ENCODE peak calls at places on chromosomes 1 and 21, in seven cellular contexts. Z, T, B, Q, E, L and P are unnamed samples. For H3K27me3, the result is how much of the 10 kb centered on the place peaks cover.

GRCh38 chr1:207214453-207214852 is 107.0 kb upstream of the CD55 start:
- DNase-seq in Q (no peak), Z (no peak), L (no peak), B (no peak), T (no peak), E (no peak), P (no peak)

GRCh38 chr1:180254854-180255253 is 24.8 kb downstream of the LHX4 start:
- DNase-seq in L (no peak), T (peak), Z (no peak), E (no peak), B (peak), Q (no peak), P (no peak)

GRCh38 chr1:82177190-82177589 is 376.5 kb downstream of the ADGRL2 start:
- DNase-seq in E (no peak), Z (no peak), B (no peak), T (no peak), L (no peak), Q (no peak), P (no peak)

GRCh38 chr1:93440272-93440671 is 7.6 kb upstream of the FNBP1L start:
- DNase-seq in L (no peak), Q (no peak), E (no peak), T (no peak), Z (no peak), B (no peak), P (no peak)

GRCh38 chr1:202709276-202710041 is 795 bp downstream of the SYT2 start:
- DNase-seq in T (peak), L (no peak), B (peak), E (peak), Q (no peak), Z (no peak), P (peak)

GRCh38 chr21:38951095-38951745 is 145.5 kb downstream of the ETS2 start:
- DNase-seq in L (no peak), E (no peak), T (no peak), Q (no peak), Z (no peak), B (no peak), P (no peak)

GRCh38 chr1:92749024-92749634 is 35.8 kb downstream of the EVI5 start:
- DNase-seq in Q (no peak), B (no peak), E (peak), L (peak), Z (peak), T (no peak), P (peak)

GRCh38 chr1:227125929-227126545 is 185.9 kb downstream of the COQ8A start:
- DNase-seq in B (no peak), T (no peak), Q (no peak), Z (no peak), E (no peak), L (no peak), P (no peak)

GRCh38 chr21:39041815-39042214 is 141.4 kb downstream of the PSMG1 start:
- DNase-seq in B (no peak), Q (no peak), E (no peak), Z (no peak), L (no peak), T (no peak), P (no peak)

GRCh38 chr1:163195728-163196448 is 6.8 kb downstream of the RGS5 start:
- DNase-seq in B (no peak), L (peak), Q (no peak), Z (no peak), T (no peak), E (no peak), P (peak)
- H3K27me3 ChIP-seq in B (under half), L (under half), Q (under half), Z (under half), T (under half), E (under half), P (under half)

DNA sequence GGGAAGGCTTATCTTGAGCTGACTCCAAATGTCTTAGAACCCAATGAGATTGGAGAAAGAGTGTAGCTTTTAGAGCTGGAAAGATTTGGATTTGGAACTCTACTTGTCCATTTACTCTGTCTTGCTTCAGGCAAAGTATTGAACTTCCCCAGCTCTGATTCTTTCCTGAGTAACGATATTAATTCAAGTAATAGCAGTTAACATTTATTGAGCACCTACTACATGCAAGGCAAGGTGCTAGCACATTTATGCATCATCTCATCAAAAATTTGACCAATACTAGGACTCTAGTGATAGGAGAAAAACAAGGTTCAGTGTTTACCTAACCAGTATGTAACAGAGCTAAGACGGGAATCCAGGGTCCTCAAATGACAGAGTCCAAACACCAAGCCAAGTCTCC is 2.5 kb upstream of the LRRN2 start:
- DNase-seq in Q (no peak), E (no peak), B (no peak), T (no peak), L (no peak), Z (no peak), P (no peak)
- H3K27me3 ChIP-seq in Q (under half), E (under half), B (under half), T (half or more), L (under half), Z (under half), P (under half)

GRCh38 chr1:220887202-220887867 is 8.1 kb downstream of the HLX start:
- DNase-seq in L (no peak), B (peak), Q (no peak), T (no peak), Z (no peak), E (no peak), P (no peak)

GRCh38 chr1:220887868-220888664 is 8.8 kb downstream of the HLX start:
- DNase-seq in T (no peak), B (peak), Z (no peak), Q (no peak), L (no peak), E (no peak), P (no peak)

GRCh38 chr1:220885971-220886370 is 6.7 kb downstream of the HLX start:
- DNase-seq in E (no peak), Q (no peak), T (no peak), Z (no peak), B (no peak), L (no peak), P (no peak)

GRCh38 chr1:220884981-220885918 is 6.0 kb downstream of the HLX start:
- DNase-seq in L (no peak), T (no peak), E (no peak), Z (no peak), Q (no peak), B (no peak), P (no peak)

GRCh38 chr1:220886470-220887201 is 7.4 kb downstream of the HLX start:
- DNase-seq in Q (no peak), T (no peak), B (no peak), Z (no peak), L (no peak), E (no peak), P (no peak)
- H3K27me3 ChIP-seq in Q (under half), T (under half), B (under half), Z (under half), L (under half), E (under half), P (under half)

DNA sequence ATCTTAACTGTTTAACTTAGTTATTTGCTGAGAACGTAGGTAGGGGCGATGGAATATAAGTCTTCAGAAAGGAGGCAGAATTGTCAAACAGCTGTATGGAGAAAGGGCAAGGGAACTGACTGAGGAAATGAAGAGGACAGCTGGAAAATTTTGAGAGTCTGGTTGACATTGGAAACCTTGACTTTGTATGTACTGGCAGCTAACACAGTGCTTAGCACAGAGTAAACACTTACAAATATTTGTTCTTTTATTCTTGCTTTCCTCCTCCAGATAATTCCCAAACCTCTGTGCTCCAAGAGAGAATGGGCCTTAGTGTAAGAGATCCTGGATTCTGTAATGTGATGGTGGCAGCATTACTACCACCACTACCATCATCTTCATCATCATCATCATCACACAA is 91.3 kb downstream of the ZSCAN20 start:
- DNase-seq in Q (no peak), E (no peak), L (no peak), B (no peak), Z (no peak), T (no peak), P (no peak)
- H3K27me3 ChIP-seq in Q (under half), E (under half), L (under half), B (under half), Z (under half), T (under half), P (under half)

DNA sequence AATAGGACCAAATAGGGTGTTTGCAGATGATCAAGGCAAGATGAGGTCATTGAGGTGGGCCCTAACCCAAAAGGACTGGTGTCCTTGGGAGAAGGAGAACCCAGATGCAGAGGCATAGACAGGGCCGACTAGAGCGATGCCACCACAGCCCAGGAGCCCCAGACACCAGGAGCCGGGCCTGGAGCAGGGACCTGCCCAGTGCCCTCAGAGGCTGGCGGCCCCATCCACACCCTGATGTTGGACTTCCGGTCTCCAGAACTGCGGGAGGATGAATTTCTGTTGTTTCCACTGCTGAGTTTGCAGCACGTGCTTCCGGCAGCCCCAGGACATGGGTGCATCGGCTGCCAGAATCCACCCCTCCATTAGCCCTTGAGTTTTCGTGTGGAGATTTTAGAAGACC is 7.2 kb upstream of the ACTRT2 start:
- DNase-seq in E (no peak), L (no peak), T (no peak), B (peak), Z (no peak), Q (no peak), P (no peak)
- H3K27me3 ChIP-seq in E (under half), L (under half), T (under half), B (under half), Z (under half), Q (under half), P (under half)

DNA sequence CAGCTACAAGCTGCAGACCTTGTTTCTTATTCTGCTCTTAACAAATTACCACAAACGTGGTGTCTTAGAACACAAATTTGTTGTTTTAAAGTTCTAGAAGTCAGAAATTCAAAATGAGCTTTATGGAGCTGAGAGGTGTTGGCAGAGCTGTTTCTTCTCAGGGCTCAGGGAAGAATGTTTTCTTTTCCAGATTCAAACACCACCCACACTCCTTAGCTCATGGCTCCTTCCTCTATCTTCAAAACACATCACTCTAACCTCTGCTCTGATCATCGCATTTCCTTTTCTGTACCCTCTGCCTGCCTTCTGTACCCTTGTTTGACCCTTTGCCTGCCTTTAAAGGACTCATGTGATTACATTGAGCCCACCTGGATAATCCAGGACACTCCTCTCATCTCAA is 26.9 kb upstream of the ITLN1 start:
- DNase-seq in Z (no peak), B (no peak), E (no peak), T (no peak), L (no peak), Q (no peak), P (no peak)
- H3K27me3 ChIP-seq in Z (under half), B (under half), E (under half), T (under half), L (under half), Q (under half), P (under half)

GRCh38 chr1:85199667-85200366 is 999 bp downstream of the SYDE2 start:
- DNase-seq in E (no peak), L (no peak), Z (peak), T (no peak), Q (no peak), B (no peak), P (no peak)

GRCh38 chr1:85200367-85200869 is 398 bp downstream of the SYDE2 start:
- DNase-seq in L (no peak), E (peak), B (no peak), Q (no peak), T (peak), Z (no peak), P (peak)

GRCh38 chr1:85201340-85202091 is 700 bp upstream of the SYDE2 start:
- DNase-seq in Z (peak), E (peak), L (peak), T (peak), B (peak), Q (peak), P (peak)

GRCh38 chr1:85202092-85202863 is 1.5 kb upstream of the SYDE2 start:
- DNase-seq in Q (no peak), E (no peak), L (no peak), Z (peak), B (no peak), T (no peak), P (no peak)

GRCh38 chr1:85200870-85201339 is at the start of gene SYDE2:
- DNase-seq in B (peak), T (peak), Z (peak), E (peak), Q (peak), L (peak), P (peak)
- H3K27me3 ChIP-seq in B (under half), T (under half), Z (under half), E (under half), Q (under half), L (under half), P (under half)

GRCh38 chr1:19047373-19047772 is 90.9 kb upstream of the IFFO2 start:
- DNase-seq in B (peak), L (no peak), E (no peak), Q (no peak), T (no peak), Z (no peak), P (no peak)
- H3K27me3 ChIP-seq in B (under half), L (under half), E (under half), Q (under half), T (under half), Z (under half), P (under half)

GRCh38 chr1:14347186-14347585 is 251.3 kb upstream of the KAZN start:
- DNase-seq in L (no peak), Z (no peak), T (no peak), Q (no peak), E (no peak), B (no peak), P (no peak)
- H3K27me3 ChIP-seq in L (under half), Z (under half), T (under half), Q (under half), E (under half), B (under half), P (under half)

DNA sequence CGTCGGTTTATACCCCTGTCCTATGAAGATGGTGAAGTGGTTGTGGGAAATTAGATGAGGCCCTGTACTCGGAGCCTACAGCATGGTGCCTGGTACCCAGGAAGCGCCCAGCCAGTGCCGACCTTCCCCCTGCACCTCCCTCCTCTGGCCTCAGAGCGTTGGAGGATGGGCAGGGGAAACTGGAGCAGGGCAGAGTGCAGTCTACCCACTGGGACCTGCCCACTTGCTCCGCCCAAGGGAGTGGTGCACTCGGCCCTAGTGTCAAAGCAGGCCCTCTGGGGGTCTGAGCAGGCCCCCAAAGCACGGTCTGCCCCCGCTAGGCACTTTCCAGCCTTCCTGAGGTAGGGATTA is 13.0 kb upstream of the TTC22 start:
- DNase-seq in Z (no peak), B (no peak), T (peak), Q (no peak), L (no peak), E (no peak), P (peak)
- H3K27me3 ChIP-seq in Z (under half), B (under half), T (under half), Q (under half), L (half or more), E (under half), P (under half)